ENCODE peak calls at places on chromosomes 11 and 22, in five cellular contexts. H is cardiac fibroblast, X is A549, E is heart right ventricle, Q is endodermal cell. G is an unnamed sample.
A peak's percentile ranks its signal among the peaks of the same experiment; 100 is the strongest.

GRCh38 chr11:100709233-100709999 is 22.3 kb downstream of the ARHGAP42 start:
- DNase-seq in H (no peak), Q (no peak), E (no peak), X (no peak), G (no peak)

GRCh38 chr11:11981364-11981763 is 27.1 kb downstream of the DKK3 start:
- DNase-seq in X (no peak), Q (no peak), E (no peak), H (no peak), G (no peak)

GRCh38 chr11:13384837-13385417 is 78.1 kb downstream of the BTBD10 start:
- DNase-seq in X (peak; percentile 52), H (peak; percentile 73), E (no peak), Q (peak; percentile 79), G (no peak)

GRCh38 chr11:33893711-33894401 is 2.0 kb upstream of the LMO2 start:
- DNase-seq in H (peak; percentile 67), X (no peak), Q (no peak), E (no peak), G (no peak)

GRCh38 chr11:124108158-124108557 is 7.1 kb upstream of the VWA5A start:
- DNase-seq in H (peak; percentile 39), E (no peak), X (no peak), Q (peak; percentile 62), G (no peak)

GRCh38 chr11:85170184-85170583 is 457.0 kb downstream of the DLG2 start:
- DNase-seq in H (no peak), Q (no peak), E (no peak), X (peak; percentile 10), G (no peak)

GRCh38 chr11:73252577-73253191 is 19.5 kb upstream of the P2RY6 start:
- DNase-seq in X (no peak), E (no peak), Q (peak; percentile 60), H (no peak), G (no peak)

GRCh38 chr11:13962562-13963168 is at the start of gene SPON1:
- DNase-seq in E (peak; percentile 61), X (no peak), Q (peak; percentile 91), H (peak; percentile 41), G (peak; percentile 70)

GRCh38 chr11:37040921-37041320 is 442.9 kb upstream of the RAG2 start:
- DNase-seq in E (no peak), X (no peak), H (no peak), Q (no peak), G (peak; percentile 14)

GRCh38 chr22:46499798-46500174 is 37.6 kb downstream of the CELSR1 start:
- DNase-seq in Q (peak; percentile 66), E (no peak), X (no peak), H (no peak), G (no peak)

GRCh38 chr11:114080219-114080618 is 20.7 kb downstream of the ZBTB16 start:
- DNase-seq in H (peak; percentile 69), E (no peak), X (no peak), Q (no peak), G (no peak)

GRCh38 chr11:100922116-100922515 is 207.5 kb downstream of the PGR start:
- DNase-seq in X (no peak), E (no peak), H (no peak), Q (no peak), G (no peak)

GRCh38 chr11:77303328-77303727 is 1.8 kb upstream of the GDPD4 start:
- DNase-seq in Q (no peak), E (no peak), X (no peak), H (no peak), G (no peak)

GRCh38 chr11:2108675-2109481 is 30.3 kb downstream of the IGF2 start:
- DNase-seq in Q (no peak), X (no peak), E (no peak), H (no peak), G (no peak)

GRCh38 chr11:44310456-44311272 is 725 bp upstream of the ALX4 start:
- DNase-seq in Q (peak; percentile 77), X (no peak), E (no peak), H (no peak), G (no peak)

GRCh38 chr11:8082391-8083087 is 1.5 kb downstream of the TUB start:
- DNase-seq in Q (peak; percentile 82), X (peak; percentile 21), H (no peak), E (no peak), G (no peak)

GRCh38 chr11:36015806-36016205 is 71.9 kb downstream of the LDLRAD3 start:
- DNase-seq in H (peak; percentile 70), E (peak; percentile 25), X (no peak), Q (no peak), G (no peak)

GRCh38 chr11:8025816-8026215 is 38.7 kb downstream of the EIF3F start:
- DNase-seq in H (peak; percentile 77), Q (no peak), X (no peak), E (no peak), G (no peak)

GRCh38 chr11:82750643-82751139 is 17.0 kb upstream of the FAM181B start:
- DNase-seq in Q (peak; percentile 78), E (no peak), X (no peak), H (no peak), G (peak; percentile 29)

GRCh38 chr22:26904483-26904882 is 247.1 kb downstream of the MIAT start:
- DNase-seq in H (no peak), Q (peak; percentile 59), X (no peak), E (no peak), G (no peak)

GRCh38 chr11:120128392-120129172 is 9.3 kb downstream of the TRIM29 start:
- DNase-seq in Q (no peak), H (peak; percentile 28), X (no peak), E (no peak), G (no peak)

GRCh38 chr11:124898711-124899110 is 1.0 kb upstream of the ROBO4 start:
- DNase-seq in X (no peak), Q (peak; percentile 65), E (peak; percentile 59), H (peak; percentile 96), G (no peak)

GRCh38 chr11:111393585-111393984 is 14.5 kb upstream of the POU2AF1 start:
- DNase-seq in E (no peak), X (no peak), Q (no peak), H (no peak), G (no peak)

GRCh38 chr22:20430641-20431519 is 6.7 kb downstream of the SCARF2 start:
- DNase-seq in X (peak; percentile 73), H (no peak), E (peak; percentile 44), Q (peak; percentile 87), G (peak; percentile 5)

GRCh38 chr11:9565822-9566560 is 7.5 kb upstream of the WEE1 start:
- DNase-seq in H (peak; percentile 99), X (peak; percentile 93), Q (peak; percentile 88), E (no peak), G (no peak)

GRCh38 chr11:59207988-59208432 is 4.7 kb downstream of the MPEG1 start:
- DNase-seq in H (peak; percentile 81), E (no peak), X (peak; percentile 17), Q (peak; percentile 59), G (no peak)

GRCh38 chr11:75557649-75558494 is 4.2 kb upstream of the SERPINH1 start:
- DNase-seq in E (peak; percentile 39), H (peak; percentile 98), Q (peak; percentile 63), X (no peak), G (no peak)

GRCh38 chr11:72236774-72237111 is 7.2 kb downstream of the PHOX2A start:
- DNase-seq in E (no peak), H (no peak), Q (peak; percentile 11), X (no peak), G (no peak)

GRCh38 chr22:29813563-29813962 is 24.5 kb downstream of the ASCC2 start:
- DNase-seq in E (no peak), X (peak; percentile 80), H (peak; percentile 22), Q (peak; percentile 56), G (no peak)

GRCh38 chr11:9700105-9700801 is 36.4 kb downstream of the SWAP70 start:
- DNase-seq in E (no peak), H (no peak), Q (no peak), X (no peak), G (no peak)

GRCh38 chr22:27685515-27685914 is 116.0 kb downstream of the MN1 start:
- DNase-seq in Q (no peak), H (no peak), E (peak; percentile 47), X (no peak), G (no peak)

GRCh38 chr11:3073029-3073435 is 15.8 kb upstream of the CARS1 start:
- DNase-seq in H (peak; percentile 90), E (no peak), Q (no peak), X (no peak), G (no peak)

GRCh38 chr11:33195391-33196190 is 34.3 kb upstream of the CSTF3 start:
- DNase-seq in Q (no peak), H (peak; percentile 26), X (no peak), E (no peak), G (no peak)

GRCh38 chr11:32071811-32072210 is 19.1 kb upstream of the RCN1 start:
- DNase-seq in E (no peak), H (peak; percentile 66), Q (no peak), X (peak; percentile 40), G (no peak)
- TF ChIP-seq CTCF in E (no peak), H (peak; percentile 74), Q (peak; percentile 70), X (no peak), G (peak; percentile 12)

GRCh38 chr22:38097557-38098409 is 12.7 kb downstream of the BAIAP2L2 start:
- DNase-seq in H (peak; percentile 36), E (no peak), Q (peak; percentile 95), X (no peak), G (no peak)
- TF ChIP-seq CTCF in H (peak; percentile 47), E (no peak), Q (peak; percentile 80), X (no peak), G (no peak)

GRCh38 chr22:42692239-42693054 is 28.2 kb downstream of the A4GALT start:
- DNase-seq in E (no peak), X (no peak), Q (peak; percentile 69), H (no peak), G (no peak)
- TF ChIP-seq CTCF in E (no peak), X (no peak), Q (peak; percentile 55), H (no peak), G (peak; percentile 2)

GRCh38 chr11:16252373-16252772 is 104.0 kb downstream of the SOX6 start:
- DNase-seq in H (peak; percentile 9), X (peak; percentile 3), E (no peak), Q (peak; percentile 58), G (no peak)
- TF ChIP-seq CTCF in H (peak; percentile 9), X (no peak), E (no peak), Q (peak; percentile 66), G (peak; percentile 11)

DNA sequence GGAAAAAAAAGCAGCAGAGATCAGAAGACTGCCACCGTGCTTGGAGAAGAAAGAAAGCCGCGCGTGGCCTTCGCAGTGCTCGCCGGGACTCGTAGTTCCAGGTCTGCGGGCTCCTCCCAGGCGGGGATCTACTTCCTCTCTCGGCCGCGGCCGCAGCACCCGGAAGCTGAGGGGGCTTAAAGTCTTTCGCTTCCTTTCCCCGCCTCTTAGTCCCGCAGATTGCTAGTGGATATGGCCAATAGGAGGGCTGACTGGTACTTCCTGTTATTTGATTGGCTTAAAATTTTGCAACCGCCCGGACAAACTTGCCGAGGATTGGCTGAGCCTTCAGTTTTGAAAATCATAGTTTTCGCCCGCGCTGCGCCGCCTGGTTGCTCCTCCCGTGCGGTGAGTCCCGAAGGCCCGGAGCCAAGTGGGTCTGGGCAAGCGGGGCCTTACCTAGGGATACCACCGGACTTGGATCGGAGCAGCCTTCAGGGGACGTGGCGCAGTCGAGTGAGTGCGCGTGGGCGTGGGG is at the start of gene INCENP:
- DNase-seq in H (peak; percentile 99), Q (peak; percentile 99), E (peak; percentile 94), X (peak; percentile 98), G (peak; percentile 82)
- TF ChIP-seq CTCF in H (no peak), Q (no peak), E (no peak), X (no peak), G (no peak)

GRCh38 chr22:43159484-43160178 is 8.3 kb downstream of the TSPO start:
- DNase-seq in Q (peak; percentile 86), H (peak; percentile 23), E (no peak), X (no peak), G (no peak)
- TF ChIP-seq CTCF in Q (peak; percentile 75), H (peak; percentile 42), E (no peak), X (no peak), G (peak; percentile 12)

G was measured in D721Med.